ENCODE peak calls at places on chromosomes 11 and 22, in nine cellular contexts. D is NCI-H1092; P is activated effector memory CD4-positive, alpha-beta T cell treated with anti-CD3 and anti-CD28 coated beads, Interleukin-2, amount 50 U/mL, for 16 hours; A is effector memory CD4-positive, alpha-beta T cell; W is fibroblast of lung; U is RPMI7951; N is stimulated activated CD8-positive, alpha-beta memory T cell treated with anti-CD3 and anti-CD28 coated beads, Interleukin-15, amount 100 ng/mL, for 4 hours; C is ovary; O is RWPE1. J is an unnamed sample.

GRCh38 chr11:112096194-112096593 is 9.5 kb downstream of the SDHD start:
- DNase-seq in D (no peak), P (no peak), A (no peak), W (no peak), U (no peak), N (no peak), C (no peak), O (no peak), J (no peak)

GRCh38 chr22:25827415-25827814 is 85.4 kb downstream of the MYO18B start:
- DNase-seq in D (no peak), P (no peak), A (no peak), W (no peak), U (no peak), N (no peak), C (no peak), O (no peak), J (peak; percentile 11)

GRCh38 chr11:62922653-62923371 is 1.6 kb upstream of the CHRM1 start:
- DNase-seq in D (no peak), P (peak; percentile 71), A (no peak), W (no peak), U (peak; percentile 11), N (peak; percentile 25), C (no peak), O (no peak), J (no peak)

GRCh38 chr11:61601512-61601911 is 20.6 kb upstream of the SYT7 start:
- DNase-seq in D (peak; percentile 49), P (no peak), A (no peak), W (no peak), U (no peak), N (no peak), C (no peak), O (no peak), J (no peak)

GRCh38 chr22:44723801-44724200 is 21.8 kb downstream of the PRR5 start:
- DNase-seq in D (no peak), P (no peak), A (no peak), W (peak; percentile 20), U (no peak), N (no peak), C (no peak), O (peak; percentile 55), J (no peak)

GRCh38 chr11:121652982-121653381 is 200.2 kb upstream of the SORL1-AS1 start:
- DNase-seq in D (peak; percentile 34), P (no peak), A (no peak), W (peak; percentile 38), U (no peak), N (no peak), C (peak; percentile 48), O (no peak), J (no peak)

GRCh38 chr11:61783717-61784505 is 8.5 kb downstream of the TMEM258 start:
- DNase-seq in D (no peak), P (no peak), A (no peak), W (peak; percentile 84), U (no peak), N (no peak), C (no peak), O (no peak), J (no peak)

GRCh38 chr22:44317163-44317455 is 4.4 kb upstream of the SHISAL1 start:
- DNase-seq in D (no peak), P (no peak), A (no peak), W (no peak), U (no peak), N (no peak), C (no peak), O (no peak), J (no peak)

GRCh38 chr22:40348025-40348658 is 1.8 kb downstream of the ADSL start:
- DNase-seq in D (no peak), P (peak; percentile 89), A (peak; percentile 35), W (peak; percentile 45), U (peak; percentile 51), N (no peak), C (peak; percentile 28), O (peak; percentile 38), J (peak; percentile 54)

GRCh38 chr11:73520358-73521061 is 77.4 kb downstream of the FAM168A start:
- DNase-seq in D (no peak), P (no peak), A (no peak), W (no peak), U (peak; percentile 14), N (no peak), C (no peak), O (no peak), J (no peak)

GRCh38 chr11:31417816-31418215 is 48.2 kb downstream of the DNAJC24 start:
- DNase-seq in D (no peak), P (no peak), A (no peak), W (no peak), U (no peak), N (no peak), C (no peak), O (no peak), J (no peak)

GRCh38 chr11:46914363-46914762 is 4.0 kb downstream of the LRP4 start:
- DNase-seq in D (no peak), P (no peak), A (no peak), W (peak; percentile 47), U (peak; percentile 41), N (no peak), C (no peak), O (no peak), J (no peak)

GRCh38 chr11:36014499-36014898 is 70.6 kb downstream of the LDLRAD3 start:
- DNase-seq in D (no peak), P (no peak), A (no peak), W (no peak), U (no peak), N (no peak), C (no peak), O (no peak), J (no peak)

GRCh38 chr11:1880746-1881441 is 10.8 kb downstream of the PRR33 start:
- DNase-seq in D (no peak), P (no peak), A (no peak), W (no peak), U (no peak), N (no peak), C (no peak), O (no peak), J (no peak)

GRCh38 chr11:68047437-68048290 is 8.8 kb downstream of the TCIRG1 start:
- DNase-seq in D (no peak), P (no peak), A (no peak), W (no peak), U (no peak), N (no peak), C (no peak), O (no peak), J (no peak)

GRCh38 chr11:70527429-70528045 is 129.2 kb downstream of the CTTN start:
- DNase-seq in D (no peak), P (no peak), A (no peak), W (no peak), U (no peak), N (no peak), C (no peak), O (no peak), J (no peak)

GRCh38 chr22:39114157-39114511 is 17.1 kb downstream of the APOBEC3H start:
- DNase-seq in D (no peak), P (no peak), A (no peak), W (no peak), U (no peak), N (no peak), C (no peak), O (no peak), J (no peak)

GRCh38 chr22:24542641-24543040 is 12.3 kb downstream of the GUCD1 start:
- DNase-seq in D (no peak), P (no peak), A (no peak), W (no peak), U (no peak), N (no peak), C (no peak), O (no peak), J (no peak)

GRCh38 chr11:69492201-69492991 is 10.9 kb downstream of the LINC01488 start:
- DNase-seq in D (no peak), P (no peak), A (no peak), W (peak; percentile 40), U (no peak), N (no peak), C (no peak), O (no peak), J (no peak)

GRCh38 chr22:35010543-35010942 is 55.4 kb upstream of the ISX start:
- DNase-seq in D (no peak), P (no peak), A (no peak), W (no peak), U (no peak), N (no peak), C (no peak), O (no peak), J (no peak)

GRCh38 chr22:44181033-44181911 is 547 bp downstream of the PARVG start:
- DNase-seq in D (no peak), P (peak; percentile 87), A (peak; percentile 59), W (peak; percentile 46), U (peak; percentile 59), N (peak; percentile 57), C (no peak), O (no peak), J (no peak)

GRCh38 chr11:69534166-69534530 is 52.7 kb downstream of the LINC01488 start:
- DNase-seq in D (no peak), P (no peak), A (no peak), W (no peak), U (no peak), N (no peak), C (no peak), O (no peak), J (no peak)

GRCh38 chr11:98940913-98941312 is 79.8 kb upstream of the CNTN5 start:
- DNase-seq in D (no peak), P (no peak), A (no peak), W (no peak), U (no peak), N (no peak), C (no peak), O (peak; percentile 17), J (no peak)

GRCh38 chr11:86627776-86628455 is 44.5 kb downstream of the ME3 start:
- DNase-seq in D (no peak), P (no peak), A (no peak), W (no peak), U (peak; percentile 58), N (no peak), C (no peak), O (no peak), J (no peak)

GRCh38 chr11:5242933-5243844 is 6.5 kb downstream of the HBG1 start:
- DNase-seq in D (no peak), P (no peak), A (no peak), W (peak; percentile 7), U (no peak), N (no peak), C (no peak), O (no peak), J (no peak)

GRCh38 chr11:41274831-41275230 is 184.6 kb downstream of the LRRC4C start:
- DNase-seq in D (no peak), P (no peak), A (no peak), W (no peak), U (no peak), N (no peak), C (no peak), O (no peak), J (no peak)

GRCh38 chr11:86106916-86107315 is 38.0 kb upstream of the PICALM start:
- DNase-seq in D (no peak), P (no peak), A (no peak), W (peak; percentile 63), U (no peak), N (no peak), C (no peak), O (no peak), J (no peak)

GRCh38 chr22:37016134-37016910 is 2.9 kb downstream of the TST start:
- DNase-seq in D (no peak), P (no peak), A (no peak), W (no peak), U (no peak), N (no peak), C (peak; percentile 45), O (no peak), J (no peak)

GRCh38 chr11:44673691-44674090 is 53.1 kb upstream of the TSPAN18 start:
- DNase-seq in D (no peak), P (no peak), A (no peak), W (no peak), U (no peak), N (no peak), C (no peak), O (no peak), J (no peak)

GRCh38 chr11:103358251-103358650 is 249.0 kb downstream of the DYNC2H1 start:
- DNase-seq in D (no peak), P (no peak), A (no peak), W (peak; percentile 78), U (no peak), N (no peak), C (no peak), O (no peak), J (no peak)

GRCh38 chr11:33970984-33971466 is 79.1 kb upstream of the LMO2 start:
- DNase-seq in D (peak; percentile 54), P (no peak), A (no peak), W (peak; percentile 47), U (peak; percentile 59), N (no peak), C (peak; percentile 35), O (peak; percentile 58), J (peak; percentile 37)

J was measured in globus pallidus.